ENCODE peak calls at places on chromosome 15, in ten cellular contexts. Q is ovary, U is stomach, Z is transverse colon, Y is IMR-90, G is A549, O is spleen, R is uterus, C is sigmoid colon, P is tibial nerve. S is an unnamed sample.

GRCh38 chr15:48582472-48583235 is 62.9 kb downstream of the FBN1 start:
- DNase-seq in Q (no peak), U (no peak), Z (no peak), Y (peak; percentile 83), G (no peak), O (no peak), R (no peak), C (no peak), P (no peak), S (no peak)

GRCh38 chr15:99454941-99455795 is 110.6 kb upstream of the MEF2A start:
- DNase-seq in Q (peak; percentile 82), U (peak; percentile 89), Z (peak; percentile 50), Y (peak; percentile 98), G (peak; percentile 19), O (no peak), R (peak; percentile 87), C (peak; percentile 89), P (peak; percentile 66), S (peak; percentile 55)

GRCh38 chr15:72782993-72783562 is 480 bp downstream of the ADPGK start:
- DNase-seq in Q (no peak), U (peak; percentile 40), Z (peak; percentile 49), Y (peak; percentile 27), G (no peak), O (no peak), R (no peak), C (peak; percentile 76), P (peak; percentile 30), S (peak; percentile 67)

GRCh38 chr15:27825023-27825422 is 274.1 kb downstream of the OCA2 start:
- DNase-seq in Q (no peak), U (no peak), Z (no peak), Y (no peak), G (no peak), O (no peak), R (no peak), C (no peak), P (no peak), S (no peak)

GRCh38 chr15:48221261-48221660 is 15.2 kb downstream of the SLC12A1 start:
- DNase-seq in Q (no peak), U (no peak), Z (no peak), Y (no peak), G (no peak), O (no peak), R (no peak), C (no peak), P (no peak), S (no peak)

GRCh38 chr15:64337761-64338160 is 18.2 kb downstream of the CSNK1G1 start:
- DNase-seq in Q (no peak), U (no peak), Z (no peak), Y (peak; percentile 82), G (no peak), O (no peak), R (no peak), C (no peak), P (no peak), S (no peak)

GRCh38 chr15:80698636-80699035 is 3.5 kb downstream of the ABHD17C start:
- DNase-seq in Q (no peak), U (no peak), Z (no peak), Y (peak; percentile 42), G (no peak), O (no peak), R (no peak), C (no peak), P (no peak), S (no peak)

GRCh38 chr15:98724017-98724416 is 75.7 kb downstream of the IGF1R start:
- DNase-seq in Q (no peak), U (no peak), Z (no peak), Y (no peak), G (no peak), O (no peak), R (no peak), C (no peak), P (no peak), S (no peak)

GRCh38 chr15:40322531-40323238 is 807 bp upstream of the INAFM2 start:
- DNase-seq in Q (peak; percentile 60), U (no peak), Z (peak; percentile 16), Y (no peak), G (no peak), O (no peak), R (no peak), C (peak; percentile 83), P (no peak), S (no peak)

GRCh38 chr15:80942266-80942665 is 47.4 kb downstream of the MESD start:
- DNase-seq in Q (no peak), U (no peak), Z (no peak), Y (no peak), G (no peak), O (no peak), R (peak; percentile 10), C (no peak), P (no peak), S (no peak)

GRCh38 chr15:56537881-56538280 is 72.9 kb upstream of the MNS1 start:
- DNase-seq in Q (no peak), U (peak; percentile 39), Z (peak; percentile 22), Y (no peak), G (no peak), O (peak; percentile 86), R (no peak), C (no peak), P (no peak), S (peak; percentile 79)

GRCh38 chr15:85580914-85581313 is 200.5 kb downstream of the AKAP13 start:
- DNase-seq in Q (no peak), U (peak; percentile 83), Z (peak; percentile 67), Y (no peak), G (peak; percentile 64), O (peak; percentile 88), R (no peak), C (no peak), P (no peak), S (peak; percentile 72)
- TF ChIP-seq POLR2A in Q (no peak), U (peak; percentile 92), Z (peak; percentile 67), Y (no peak), G (no peak), O (no peak), R (no peak), C (no peak), P (no peak), S (peak; percentile 16)

DNA sequence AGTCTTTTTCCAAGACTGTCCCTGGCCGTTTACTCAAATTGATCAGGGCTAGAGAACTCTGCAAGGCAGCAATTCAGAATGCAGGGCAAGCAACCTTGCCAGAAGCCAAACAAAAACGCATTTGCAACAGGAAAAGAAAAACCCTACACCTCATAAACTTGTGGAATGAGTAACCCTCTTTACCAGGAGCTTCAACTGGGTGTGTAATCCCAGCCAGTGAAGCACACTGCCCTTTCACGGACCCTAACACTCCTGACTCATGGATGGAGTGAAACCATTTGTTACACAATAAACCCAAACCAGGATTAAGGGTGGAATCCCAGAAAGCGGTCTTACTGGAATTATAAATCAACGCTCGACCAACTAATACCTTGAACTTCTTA is 14.8 kb upstream of the LDHAL6B start:
- DNase-seq in Q (no peak), U (no peak), Z (no peak), Y (peak; percentile 96), G (peak; percentile 86), O (no peak), R (no peak), C (no peak), P (no peak), S (no peak)
- H3K4me3 ChIP-seq in Q (no peak overlapping the region), U (no peak overlapping the region), Z (no peak overlapping the region), Y (no peak overlapping the region), G (peak overlapping the region; percentile 23), O (no peak overlapping the region), R (no peak overlapping the region), C (no peak overlapping the region), P (no peak overlapping the region), S (no peak overlapping the region)

GRCh38 chr15:43232289-43232874 is 11.6 kb upstream of the EPB42 start:
- DNase-seq in Q (no peak), U (no peak), Z (no peak), Y (no peak), G (no peak), O (no peak), R (no peak), C (no peak), P (no peak), S (no peak)
- H3K4me1 ChIP-seq in Q (no peaks in the 10 kb centered on the region), U (no peaks in the 10 kb centered on the region), Z (no peaks in the 10 kb centered on the region), Y (no peaks in the 10 kb centered on the region), G (no peaks in the 10 kb centered on the region), O (no peaks in the 10 kb centered on the region), R (no peaks in the 10 kb centered on the region), C (no peaks in the 10 kb centered on the region), P (no peaks in the 10 kb centered on the region), S (no peaks in the 10 kb centered on the region)

GRCh38 chr15:70615435-70616310 is 147.7 kb downstream of the UACA start:
- DNase-seq in Q (no peak), U (no peak), Z (no peak), Y (no peak), G (no peak), O (no peak), R (no peak), C (no peak), P (no peak), S (no peak)
- TF ChIP-seq POLR2A in Q (no peak), U (no peak), Z (no peak), Y (no peak), G (no peak), O (no peak), R (no peak), C (no peak), P (no peak), S (no peak)

GRCh38 chr15:61367953-61368352 is 138.9 kb upstream of the RORA start:
- DNase-seq in Q (no peak), U (no peak), Z (no peak), Y (no peak), G (peak; percentile 17), O (no peak), R (no peak), C (no peak), P (no peak), S (no peak)

DNA sequence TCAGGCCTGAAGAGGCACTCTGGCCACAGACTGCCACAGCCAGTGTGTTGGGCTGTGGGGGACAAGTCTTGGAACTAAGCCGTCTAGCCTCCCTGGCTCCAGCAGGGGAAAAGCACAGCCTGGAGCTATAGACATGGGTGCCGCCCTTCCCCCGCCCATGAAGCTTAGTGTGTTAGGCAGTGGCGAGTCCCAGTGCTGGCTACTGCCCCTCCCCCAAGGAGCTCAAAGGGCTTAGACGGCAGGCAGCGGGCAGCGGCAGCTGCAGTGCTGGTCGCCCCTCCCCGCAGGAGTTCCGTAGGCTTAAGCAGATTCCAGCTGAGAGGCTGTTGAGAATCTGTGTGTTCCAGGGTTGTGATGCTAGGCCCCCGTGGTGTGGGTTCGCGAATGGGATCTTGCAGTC is 135.8 kb upstream of the RORA start:
- DNase-seq in Q (no peak), U (no peak), Z (no peak), Y (no peak), G (no peak), O (no peak), R (no peak), C (no peak), P (no peak), S (no peak)
- H3K4me3 ChIP-seq in Q (no peak overlapping the region), U (no peak overlapping the region), Z (no peak overlapping the region), Y (no peak overlapping the region), G (no peak overlapping the region), O (no peak overlapping the region), R (no peak overlapping the region), C (no peak overlapping the region), P (no peak overlapping the region), S (no peak overlapping the region)

DNA sequence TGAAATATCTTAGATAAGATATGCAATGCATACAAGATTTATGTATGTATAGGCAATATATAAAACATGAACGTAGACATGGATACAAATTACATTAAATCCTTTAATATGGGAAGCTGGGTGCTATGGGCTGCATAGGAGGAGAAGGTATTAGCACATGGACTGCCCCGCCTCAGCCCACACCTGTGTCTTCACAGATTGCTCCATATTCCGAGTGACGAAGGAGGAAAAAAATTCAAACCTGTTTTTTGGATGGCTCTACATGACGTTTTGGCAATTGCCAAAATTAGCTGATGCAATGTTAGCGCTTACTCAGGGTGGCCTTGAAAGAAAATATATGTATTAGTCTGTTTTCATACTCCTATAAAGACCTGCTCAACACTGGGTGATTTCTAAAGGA is 223.4 kb upstream of the SLCO3A1 start:
- DNase-seq in Q (no peak), U (no peak), Z (no peak), Y (no peak), G (no peak), O (no peak), R (no peak), C (no peak), P (no peak), S (no peak)
- H3K4me1 ChIP-seq in Q (peaks cover 2% of the 10 kb centered on the region), U (no peaks in the 10 kb centered on the region), Z (no peaks in the 10 kb centered on the region), Y (no peaks in the 10 kb centered on the region), G (no peaks in the 10 kb centered on the region), O (no peaks in the 10 kb centered on the region), R (no peaks in the 10 kb centered on the region), C (no peaks in the 10 kb centered on the region), P (no peaks in the 10 kb centered on the region), S (no peaks in the 10 kb centered on the region)